ENCODE peak calls at places on chromosome 18, in six cellular contexts. V, K, E, H, G and X are unnamed samples.

GRCh38 chr18:10051877-10052631 is 138.2 kb downstream of the VAPA start:
- DNase-seq in G (peak), H (peak), V (no peak), E (no peak), K (no peak), X (no peak)

GRCh38 chr18:13389491-13390131 is 171.1 kb downstream of the LDLRAD4 start:
- DNase-seq in K (no peak), H (no peak), G (no peak), E (no peak), V (no peak), X (no peak)

GRCh38 chr18:55541571-55541970 is 46.4 kb downstream of the TCF4 start:
- DNase-seq in H (no peak), K (no peak), G (no peak), V (no peak), E (no peak), X (no peak)

GRCh38 chr18:8952796-8953760 is 149.4 kb upstream of the NDUFV2 start:
- DNase-seq in E (no peak), V (no peak), K (no peak), G (peak), H (no peak), X (no peak)

GRCh38 chr18:12281861-12282260 is 26.2 kb upstream of the TUBB6 start:
- DNase-seq in H (no peak), E (no peak), V (no peak), K (no peak), G (no peak), X (no peak)

GRCh38 chr18:46337206-46337710 is 233.1 kb downstream of the HAUS1 start:
- DNase-seq in G (no peak), V (no peak), E (no peak), K (no peak), H (no peak), X (no peak)

GRCh38 chr18:46716827-46717226 is 40.0 kb downstream of the ST8SIA5 start:
- DNase-seq in K (no peak), V (no peak), H (no peak), E (no peak), G (no peak), X (no peak)

GRCh38 chr18:48136544-48137353 is 206.3 kb upstream of the SMAD2 start:
- DNase-seq in V (no peak), K (no peak), E (peak), H (peak), G (no peak), X (peak)

GRCh38 chr18:48975221-48975816 is 24.6 kb upstream of the SMAD7 start:
- DNase-seq in V (no peak), G (no peak), E (no peak), H (no peak), K (no peak), X (no peak)

GRCh38 chr18:58557013-58557435 is 71.9 kb downstream of the ALPK2 start:
- DNase-seq in V (no peak), K (no peak), E (no peak), H (no peak), G (no peak), X (no peak)